ENCODE peak calls at places on chromosomes 11 and 22, in seven cellular contexts. V is GM23248, I is SJSA1, R is bronchial epithelial cell, T is SK-N-MC, F is cardiac fibroblast, B is heart right ventricle. P is an unnamed sample.

GRCh38 chr22:29145321-29146072 is 60.2 kb upstream of the EMID1 start:
- DNase-seq in V (no peak), I (no peak), R (no peak), T (no peak), F (no peak), B (no peak), P (no peak)

GRCh38 chr11:87290304-87290922 is 252.7 kb downstream of the TMEM135 start:
- DNase-seq in V (peak), I (peak), R (peak), T (no peak), F (peak), B (no peak), P (peak)

GRCh38 chr11:11422291-11423128 is 69.5 kb upstream of the CSNK2A3 start:
- DNase-seq in V (peak), I (no peak), R (peak), T (no peak), F (no peak), B (no peak), P (no peak)

GRCh38 chr11:87739766-87740165 is 435.5 kb downstream of the RAB38 start:
- DNase-seq in V (peak), I (no peak), R (no peak), T (no peak), F (no peak), B (no peak), P (peak)

GRCh38 chr11:95816037-95816436 is 25.7 kb downstream of the CEP57 start:
- DNase-seq in V (no peak), I (no peak), R (no peak), T (no peak), F (no peak), B (no peak), P (no peak)

GRCh38 chr11:133498969-133499368 is 33.3 kb downstream of the OPCML start:
- DNase-seq in V (no peak), I (no peak), R (no peak), T (no peak), F (no peak), B (no peak), P (no peak)

GRCh38 chr22:30327864-30328345 is 1.2 kb upstream of the TBC1D10A start:
- DNase-seq in V (peak), I (no peak), R (peak), T (no peak), F (no peak), B (no peak), P (no peak)

GRCh38 chr11:71580057-71581003 is 2.3 kb downstream of the KRTAP5-11 start:
- DNase-seq in V (peak), I (peak), R (peak), T (peak), F (peak), B (no peak), P (peak)

GRCh38 chr11:83779876-83780275 is 493.7 kb upstream of the CCDC90B start:
- DNase-seq in V (no peak), I (no peak), R (peak), T (peak), F (no peak), B (no peak), P (no peak)

GRCh38 chr11:77524539-77524938 is 50.6 kb upstream of the PAK1 start:
- DNase-seq in V (no peak), I (no peak), R (no peak), T (no peak), F (no peak), B (no peak), P (no peak)

GRCh38 chr11:65301491-65302329 is 13.0 kb upstream of the CDC42EP2 start:
- DNase-seq in V (no peak), I (no peak), R (no peak), T (no peak), F (peak), B (peak), P (no peak)

GRCh38 chr22:40263191-40263590 is 83.1 kb upstream of the ADSL start:
- DNase-seq in V (no peak), I (no peak), R (no peak), T (no peak), F (peak), B (no peak), P (no peak)

GRCh38 chr11:62805991-62806441 is 776 bp upstream of the NXF1 start:
- DNase-seq in V (peak), I (no peak), R (no peak), T (no peak), F (peak), B (no peak), P (peak)

GRCh38 chr11:11620251-11620965 is 1.4 kb downstream of the GALNT18 start:
- DNase-seq in V (peak), I (peak), R (peak), T (no peak), F (no peak), B (peak), P (no peak)

GRCh38 chr11:84722583-84723108 is 904.5 kb downstream of the DLG2 start:
- DNase-seq in V (peak), I (no peak), R (no peak), T (peak), F (no peak), B (no peak), P (no peak)

GRCh38 chr11:71914127-71914526 is 14.3 kb downstream of the XNDC1N start:
- DNase-seq in V (peak), I (no peak), R (no peak), T (no peak), F (no peak), B (no peak), P (no peak)

GRCh38 chr22:21041937-21042336 is 3.8 kb upstream of the LRRC74B start:
- DNase-seq in V (peak), I (no peak), R (peak), T (no peak), F (peak), B (no peak), P (peak)

GRCh38 chr11:95322546-95322945 is 91.5 kb upstream of the SESN3 start:
- DNase-seq in V (peak), I (no peak), R (peak), T (no peak), F (peak), B (no peak), P (peak)

GRCh38 chr22:45491841-45492240 is 10.8 kb upstream of the FBLN1 start:
- DNase-seq in V (no peak), I (no peak), R (no peak), T (no peak), F (no peak), B (no peak), P (no peak)

GRCh38 chr22:20792966-20793332 is 19.0 kb downstream of the SERPIND1 start:
- DNase-seq in V (peak), I (no peak), R (no peak), T (no peak), F (no peak), B (no peak), P (peak)

GRCh38 chr22:24137595-24137994 is 43.7 kb upstream of the SUSD2 start:
- DNase-seq in V (peak), I (no peak), R (no peak), T (no peak), F (peak), B (no peak), P (peak)

GRCh38 chr22:46006379-46007002 is 29.5 kb upstream of the WNT7B start:
- DNase-seq in V (peak), I (peak), R (peak), T (no peak), F (peak), B (peak), P (peak)

GRCh38 chr11:38937709-38938108 is 2339.7 kb upstream of the RAG2 start:
- DNase-seq in V (no peak), I (no peak), R (no peak), T (no peak), F (no peak), B (no peak), P (no peak)

GRCh38 chr11:15602779-15603178 is 488.1 kb downstream of the INSC start:
- DNase-seq in V (no peak), I (no peak), R (no peak), T (no peak), F (no peak), B (no peak), P (no peak)

GRCh38 chr11:77705195-77705876 is 67.7 kb upstream of the CLNS1A start:
- DNase-seq in V (peak), I (peak), R (peak), T (no peak), F (peak), B (no peak), P (peak)

GRCh38 chr22:19663286-19663815 is 51.0 kb upstream of the SEPTIN5 start:
- DNase-seq in V (peak), I (no peak), R (peak), T (no peak), F (peak), B (peak), P (peak)

GRCh38 chr11:9138133-9138453 is 46.7 kb upstream of the SCUBE2 start:
- DNase-seq in V (no peak), I (no peak), R (no peak), T (no peak), F (no peak), B (no peak), P (no peak)

GRCh38 chr11:3340025-3340424 is 38.9 kb downstream of the ZNF195 start:
- DNase-seq in V (peak), I (peak), R (peak), T (no peak), F (peak), B (no peak), P (peak)

GRCh38 chr11:9138612-9139579 is 47.5 kb upstream of the SCUBE2 start:
- DNase-seq in V (peak), I (peak), R (peak), T (no peak), F (peak), B (no peak), P (peak)

GRCh38 chr11:2208691-2209369 is 37.2 kb upstream of the TH start:
- DNase-seq in V (no peak), I (no peak), R (peak), T (no peak), F (no peak), B (no peak), P (no peak)

GRCh38 chr11:11125618-11126017 is 227.4 kb downstream of the CSNK2A3 start:
- DNase-seq in V (no peak), I (no peak), R (no peak), T (no peak), F (no peak), B (no peak), P (no peak)

GRCh38 chr11:103109818-103110388 is 677 bp downstream of the DYNC2H1 start:
- DNase-seq in V (peak), I (no peak), R (no peak), T (no peak), F (no peak), B (no peak), P (no peak)

GRCh38 chr11:11400635-11401232 is 47.7 kb upstream of the CSNK2A3 start:
- DNase-seq in V (no peak), I (no peak), R (no peak), T (no peak), F (no peak), B (no peak), P (no peak)

GRCh38 chr11:20367313-20367948 is 3.9 kb downstream of the HTATIP2 start:
- DNase-seq in V (peak), I (peak), R (peak), T (no peak), F (peak), B (no peak), P (peak)

DNA sequence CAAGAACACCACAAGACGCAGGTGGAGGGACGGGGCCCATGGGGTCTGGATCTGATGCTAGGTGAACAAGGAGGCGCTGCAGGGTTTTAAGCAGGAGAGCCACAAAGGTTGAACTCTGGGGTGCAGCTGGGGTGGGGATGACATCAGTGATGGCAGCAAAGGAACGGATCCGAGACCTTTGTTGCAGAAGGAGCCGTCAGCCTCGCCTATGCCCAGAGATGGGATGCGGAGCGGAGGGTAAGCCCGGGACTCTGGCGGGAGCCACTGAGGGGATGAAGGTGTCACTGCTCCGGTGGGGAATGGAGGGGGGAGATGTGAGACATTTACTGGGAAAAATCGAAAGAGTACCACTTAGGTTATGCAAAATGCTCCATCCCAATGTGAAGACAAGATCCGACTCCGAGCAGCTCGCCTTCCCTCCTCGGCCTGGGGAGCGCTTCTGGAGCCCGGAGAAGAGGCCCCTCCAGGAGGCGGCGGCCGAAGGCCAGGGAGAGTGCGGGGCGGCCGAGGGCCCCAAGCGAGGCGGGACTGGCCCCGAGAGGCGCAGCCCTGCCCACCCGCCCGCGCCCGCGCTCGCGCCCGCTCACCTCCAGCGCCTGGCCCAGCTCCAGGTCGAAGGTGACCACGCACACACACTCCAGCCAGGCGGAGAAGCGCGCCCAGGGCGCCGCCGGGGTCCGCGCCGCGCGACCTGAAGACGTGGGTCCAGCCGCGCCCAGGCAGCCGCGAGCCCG is 420 bp downstream of the DENND6B start:
- DNase-seq in V (no peak), I (no peak), R (no peak), T (no peak), F (no peak), B (no peak), P (no peak)
- H3K4me3 ChIP-seq in V (peak), I (peak), R (peak), T (peak), F (peak), B (peak), P (peak)

GRCh38 chr11:33375236-33375635 is 118.1 kb downstream of the HIPK3 start:
- DNase-seq in V (no peak), I (no peak), R (no peak), T (no peak), F (no peak), B (no peak), P (no peak)
- H3K4me3 ChIP-seq in V (peak), I (no peak), R (peak), T (peak), F (peak), B (peak), P (peak)

GRCh38 chr11:69636870-69637600 is 3.9 kb upstream of the CCND1 start:
- DNase-seq in V (peak), I (no peak), R (no peak), T (no peak), F (no peak), B (no peak), P (no peak)
- H3K4me3 ChIP-seq in V (peak), I (no peak), R (peak), T (no peak), F (peak), B (peak), P (peak)

DNA sequence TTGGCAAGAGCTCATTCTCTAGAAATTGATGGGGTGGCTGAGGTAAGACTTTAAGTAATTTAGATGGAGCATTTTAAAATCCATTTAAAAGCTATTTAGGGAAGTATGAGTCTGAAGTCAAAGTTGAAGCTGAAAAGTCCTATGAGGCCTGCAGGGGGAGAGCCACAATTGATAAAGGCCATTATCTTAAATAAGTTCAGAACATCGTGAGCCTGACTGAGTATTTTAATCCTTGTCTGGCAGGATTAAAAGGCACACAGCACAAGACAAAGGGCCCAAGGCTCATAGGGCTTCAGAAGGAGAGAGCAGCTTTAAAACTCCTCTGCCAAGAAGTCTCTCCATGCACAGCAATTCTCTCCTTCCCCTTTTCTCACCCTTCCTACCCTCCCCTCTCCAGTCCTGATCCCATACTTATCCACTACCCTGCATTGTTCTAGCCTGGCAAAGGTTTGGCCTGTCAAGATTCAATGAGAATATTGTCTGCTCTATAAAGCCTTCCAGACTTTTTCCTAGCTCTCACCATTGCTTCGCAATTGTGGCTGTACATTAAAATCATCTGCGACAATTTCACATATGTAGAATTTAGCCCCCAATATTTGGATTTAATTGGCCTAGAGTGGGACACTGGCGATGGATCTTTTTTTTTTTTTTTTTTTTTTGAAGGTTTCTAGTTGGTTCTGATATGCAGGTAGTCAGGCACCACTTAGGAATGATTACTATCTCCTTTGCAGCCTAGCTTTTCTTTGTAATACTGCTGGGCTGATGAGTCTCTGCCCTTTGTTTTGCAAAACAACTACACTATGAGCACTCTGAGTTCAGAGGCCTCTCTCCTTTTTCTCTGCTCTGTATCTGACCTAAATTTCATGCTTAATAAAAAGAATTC is 1312.8 kb downstream of the FAM181B start:
- DNase-seq in V (no peak), I (no peak), R (no peak), T (no peak), F (no peak), B (no peak), P (no peak)
- H3K4me3 ChIP-seq in V (no peak), I (no peak), R (no peak), T (no peak), F (no peak), B (no peak), P (no peak)

DNA sequence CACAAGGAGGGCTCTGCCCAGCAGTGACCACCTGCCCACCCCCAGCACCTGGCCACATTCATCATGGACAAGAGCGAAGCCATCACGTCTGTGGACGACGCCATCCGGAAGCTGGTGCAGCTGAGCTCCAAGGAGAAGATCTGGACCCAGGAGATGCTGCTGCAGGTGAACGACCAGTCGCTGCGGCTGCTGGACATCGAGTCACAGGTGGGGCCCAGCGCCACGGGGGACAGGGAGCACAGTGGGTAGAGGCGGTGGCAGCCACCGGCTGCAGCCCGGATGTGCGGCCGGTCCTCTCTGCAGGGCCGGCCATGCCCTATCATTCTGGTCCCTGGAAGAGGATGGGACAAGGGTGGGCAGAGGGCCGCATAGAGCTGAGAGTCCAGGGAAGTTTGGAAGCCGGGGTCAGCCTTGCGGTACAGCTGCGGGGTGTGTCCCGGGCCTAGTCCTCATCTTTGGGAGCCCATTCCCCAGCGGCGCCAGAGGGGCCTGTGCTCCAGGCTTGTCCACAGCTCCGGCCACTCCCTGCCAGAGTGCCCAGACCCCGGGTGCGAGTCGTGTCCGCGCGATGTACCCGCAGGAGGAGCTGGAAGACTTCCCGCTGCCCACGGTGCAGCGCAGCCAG is 14.1 kb downstream of the EPS8L2 start:
- DNase-seq in V (no peak), I (no peak), R (no peak), T (no peak), F (no peak), B (no peak), P (no peak)
- H3K4me3 ChIP-seq in V (no peak), I (no peak), R (no peak), T (peak), F (no peak), B (no peak), P (no peak)

GRCh38 chr22:37659897-37660708 is 1.6 kb downstream of the PDXP start:
- DNase-seq in V (no peak), I (no peak), R (no peak), T (no peak), F (no peak), B (no peak), P (no peak)

GRCh38 chr22:37655252-37655563 is 3.3 kb upstream of the PDXP start:
- DNase-seq in V (no peak), I (no peak), R (no peak), T (no peak), F (no peak), B (no peak), P (no peak)

GRCh38 chr22:37659066-37659896 is 758 bp downstream of the PDXP start:
- DNase-seq in V (peak), I (no peak), R (no peak), T (no peak), F (peak), B (no peak), P (no peak)

GRCh38 chr22:37658133-37659065 is at the start of gene PDXP:
- DNase-seq in V (peak), I (peak), R (peak), T (peak), F (peak), B (peak), P (peak)

DNA sequence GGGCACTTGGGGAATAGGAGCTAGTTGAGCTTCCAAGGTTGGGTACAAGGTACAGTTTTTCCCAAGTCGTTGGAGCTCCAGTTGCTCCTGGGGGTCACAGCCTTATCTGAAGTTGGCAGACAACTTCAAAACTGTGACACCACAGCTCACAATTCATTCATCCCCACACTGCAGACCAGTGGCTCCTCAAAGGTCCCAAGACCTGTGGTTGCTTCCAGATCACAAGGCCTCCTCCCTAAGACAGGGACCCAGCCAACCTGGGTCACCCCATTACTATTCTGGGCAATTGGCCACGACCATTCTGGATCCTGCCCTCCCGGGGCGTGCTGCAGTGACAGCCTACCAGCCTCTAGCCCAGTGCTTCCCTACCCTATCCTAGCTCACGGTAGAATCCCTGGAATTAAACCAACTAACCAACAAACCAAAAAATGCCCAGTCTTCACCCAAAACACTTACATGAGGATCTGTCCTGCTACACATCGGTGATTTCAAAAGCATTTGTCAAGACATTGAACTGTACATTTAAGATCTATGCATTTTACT is 862 bp upstream of the PDXP start:
- DNase-seq in V (peak), I (no peak), R (peak), T (no peak), F (no peak), B (no peak), P (no peak)
- H3K4me3 ChIP-seq in V (peak), I (peak), R (peak), T (peak), F (peak), B (peak), P (peak)

P was measured in astrocyte.